ENCODE peak calls at places on chromosomes 16 and 17, in eight cellular contexts. A is kidney tubule cell, T is body of pancreas, K is ACHN, E is lower lobe of right lung, S is Daoy, X is fibroblast of lung, L is ELR. B is an unnamed sample.

GRCh38 chr16:9854665-9855064 is 327.6 kb downstream of the GRIN2A start:
- DNase-seq in A (peak; percentile 34), T (no peak), K (no peak), E (no peak), S (peak; percentile 76), X (peak; percentile 71), L (peak; percentile 51), B (no peak)

GRCh38 chr17:8791910-8792270 is 7.3 kb downstream of the MFSD6L start:
- DNase-seq in A (peak; percentile 87), T (no peak), K (no peak), E (no peak), S (peak; percentile 52), X (peak; percentile 49), L (peak; percentile 79), B (no peak)

GRCh38 chr17:55426851-55427586 is 5.4 kb upstream of the MMD start:
- DNase-seq in A (peak; percentile 16), T (no peak), K (no peak), E (no peak), S (no peak), X (peak; percentile 93), L (peak; percentile 76), B (no peak)

GRCh38 chr16:275786-276232 is at the start of gene RGS11:
- DNase-seq in A (no peak), T (no peak), K (no peak), E (no peak), S (no peak), X (no peak), L (no peak), B (peak; percentile 25)

GRCh38 chr17:27807567-27808470 is 7.5 kb upstream of the NOS2 start:
- DNase-seq in A (peak; percentile 6), T (peak; percentile 37), K (peak; percentile 22), E (no peak), S (peak; percentile 43), X (no peak), L (no peak), B (no peak)

GRCh38 chr17:41625602-41626001 is 1.2 kb upstream of the KRT17 start:
- DNase-seq in A (no peak), T (peak; percentile 11), K (no peak), E (no peak), S (peak; percentile 95), X (no peak), L (no peak), B (no peak)

GRCh38 chr16:80739523-80739922 is 64.9 kb downstream of the CDYL2 start:
- DNase-seq in A (no peak), T (no peak), K (no peak), E (no peak), S (no peak), X (no peak), L (no peak), B (peak; percentile 62)

GRCh38 chr16:1069154-1069553 is 3.4 kb upstream of the SSTR5 start:
- DNase-seq in A (no peak), T (no peak), K (no peak), E (no peak), S (no peak), X (no peak), L (no peak), B (no peak)

GRCh38 chr17:49031965-49032928 is 35.1 kb downstream of the IGF2BP1 start:
- DNase-seq in A (peak; percentile 80), T (peak; percentile 58), K (peak; percentile 86), E (no peak), S (peak; percentile 63), X (peak; percentile 85), L (peak; percentile 88), B (no peak)

GRCh38 chr17:7631398-7632380 is 1.8 kb downstream of the SHBG start:
- DNase-seq in A (no peak), T (no peak), K (no peak), E (no peak), S (no peak), X (no peak), L (no peak), B (no peak)

GRCh38 chr17:44589316-44590071 is 32.2 kb downstream of the FZD2 start:
- DNase-seq in A (no peak), T (no peak), K (no peak), E (no peak), S (no peak), X (no peak), L (peak; percentile 12), B (no peak)

GRCh38 chr16:26963109-26963508 is 103.6 kb upstream of the C16orf82 start:
- DNase-seq in A (peak; percentile 4), T (no peak), K (peak; percentile 27), E (no peak), S (no peak), X (peak; percentile 22), L (peak; percentile 29), B (no peak)

GRCh38 chr17:64615025-64615677 is 47.0 kb downstream of the SMURF2 start:
- DNase-seq in A (peak; percentile 50), T (no peak), K (peak; percentile 24), E (no peak), S (peak; percentile 14), X (peak; percentile 69), L (peak; percentile 63), B (no peak)

GRCh38 chr17:42187833-42188232 is 2.6 kb upstream of the HCRT start:
- DNase-seq in A (no peak), T (no peak), K (no peak), E (no peak), S (no peak), X (no peak), L (no peak), B (no peak)

GRCh38 chr17:19270951-19271611 is 33.9 kb downstream of the EPN2 start:
- DNase-seq in A (no peak), T (no peak), K (no peak), E (no peak), S (no peak), X (no peak), L (no peak), B (no peak)

GRCh38 chr16:19809121-19809635 is 75.5 kb downstream of the GPRC5B start:
- DNase-seq in A (peak; percentile 94), T (peak; percentile 58), K (no peak), E (no peak), S (peak; percentile 46), X (no peak), L (peak; percentile 42), B (no peak)

GRCh38 chr16:84183572-84183875 is 3.3 kb downstream of the TAF1C start:
- DNase-seq in A (no peak), T (no peak), K (no peak), E (no peak), S (no peak), X (no peak), L (no peak), B (no peak)

GRCh38 chr16:48201515-48202201 is 42.4 kb upstream of the LONP2 start:
- DNase-seq in A (no peak), T (peak; percentile 21), K (no peak), E (no peak), S (no peak), X (no peak), L (no peak), B (no peak)

GRCh38 chr16:12195296-12195695 is 218.8 kb downstream of the SNX29 start:
- DNase-seq in A (no peak), T (no peak), K (no peak), E (no peak), S (no peak), X (no peak), L (no peak), B (no peak)

GRCh38 chr16:11310997-11311561 is 29.9 kb upstream of the PRM1 start:
- DNase-seq in A (no peak), T (no peak), K (no peak), E (no peak), S (no peak), X (no peak), L (no peak), B (no peak)

GRCh38 chr17:69525920-69526841 is 111.7 kb downstream of the MAP2K6 start:
- DNase-seq in A (peak; percentile 71), T (peak; percentile 56), K (peak; percentile 66), E (no peak), S (peak; percentile 53), X (peak; percentile 79), L (peak; percentile 78), B (peak; percentile 20)